ENCODE peak calls at places on chromosomes 6 and 20, in four cellular contexts. M is K562, I is HepG2, B is HCT116. O is an unnamed sample.

GRCh38 chr6:163428373-163428772 is 13.9 kb downstream of the QKI start:
- DNase-seq in I (no peak), M (no peak), B (no peak), O (no peak)

GRCh38 chr20:438581-439469 is 23.5 kb downstream of the TBC1D20 start:
- DNase-seq in M (no peak), B (no peak), I (no peak), O (no peak)

GRCh38 chr6:134080171-134080795 is 27.9 kb upstream of the SLC2A12 start:
- DNase-seq in I (no peak), B (no peak), M (no peak), O (no peak)

GRCh38 chr6:134674562-134674961 is 275.3 kb downstream of the ALDH8A1 start:
- DNase-seq in I (no peak), M (no peak), B (no peak), O (no peak)

GRCh38 chr6:142696123-142696522 is 248.9 kb downstream of the HIVEP2 start:
- DNase-seq in I (no peak), B (no peak), M (no peak), O (no peak)

GRCh38 chr20:34475979-34476736 is 40.1 kb upstream of the DYNLRB1 start:
- DNase-seq in I (peak; percentile 47), B (no peak), M (no peak), O (no peak)

GRCh38 chr6:100160913-100161312 is 166.9 kb upstream of the MCHR2 start:
- DNase-seq in I (no peak), B (no peak), M (no peak), O (no peak)

GRCh38 chr20:18666803-18667460 is 79.1 kb downstream of the DTD1 start:
- DNase-seq in I (no peak), B (no peak), M (no peak), O (no peak)

GRCh38 chr20:5674176-5674660 is 76.0 kb upstream of the SHLD1 start:
- DNase-seq in B (peak; percentile 12), I (peak; percentile 82), M (no peak), O (peak; percentile 10)

GRCh38 chr20:60352580-60352979 is 394.4 kb downstream of the CDH26 start:
- DNase-seq in B (no peak), I (no peak), M (no peak), O (no peak)

GRCh38 chr6:14452567-14453527 is 335.3 kb downstream of the CD83 start:
- DNase-seq in B (no peak), I (no peak), M (peak; percentile 40), O (no peak)

GRCh38 chr6:52155791-52156576 is 30.2 kb upstream of the IL17A start:
- DNase-seq in B (no peak), M (no peak), I (no peak), O (peak; percentile 51)

GRCh38 chr6:25050356-25050755 is 114.6 kb upstream of the RIPOR2 start:
- DNase-seq in M (no peak), I (no peak), B (no peak), O (no peak)

DNA sequence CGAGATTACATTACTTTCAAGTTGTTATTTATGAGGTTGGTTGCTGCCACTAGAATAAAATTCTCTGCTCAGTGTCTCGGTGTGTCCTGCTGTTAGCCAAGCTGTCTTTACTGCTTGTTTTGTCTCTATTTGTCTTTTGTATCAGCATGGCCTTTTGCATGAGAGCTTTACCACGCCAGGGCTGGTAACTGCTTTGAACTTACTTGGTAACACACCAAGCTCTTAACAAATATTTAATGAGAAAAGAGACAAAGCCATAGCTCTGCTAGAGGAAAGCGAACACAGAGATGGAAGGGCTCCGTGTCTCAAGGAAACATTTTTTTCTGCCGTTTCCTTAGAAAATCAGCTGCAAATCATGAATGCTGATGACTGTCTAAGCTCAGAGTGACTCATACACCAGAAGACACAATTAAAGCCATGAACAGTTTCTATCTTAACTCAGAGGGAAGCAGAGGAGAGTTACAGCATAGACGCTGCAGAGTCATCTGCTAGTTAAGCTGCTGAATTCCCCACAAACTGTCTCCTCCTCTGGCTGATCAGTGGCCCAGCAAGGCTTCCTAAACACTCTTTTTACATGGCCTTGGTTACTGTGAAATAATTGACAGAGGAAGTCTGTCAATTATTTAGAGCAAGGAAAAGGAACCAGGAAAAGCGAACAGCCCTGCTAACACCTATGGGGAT is 44.8 kb downstream of the AGPAT4 start:
- DNase-seq in M (no peak), I (no peak), B (no peak), O (no peak)
- TF ChIP-seq JUND in M (peak; percentile 97), I (no peak), B (no peak), O (no peak)

DNA sequence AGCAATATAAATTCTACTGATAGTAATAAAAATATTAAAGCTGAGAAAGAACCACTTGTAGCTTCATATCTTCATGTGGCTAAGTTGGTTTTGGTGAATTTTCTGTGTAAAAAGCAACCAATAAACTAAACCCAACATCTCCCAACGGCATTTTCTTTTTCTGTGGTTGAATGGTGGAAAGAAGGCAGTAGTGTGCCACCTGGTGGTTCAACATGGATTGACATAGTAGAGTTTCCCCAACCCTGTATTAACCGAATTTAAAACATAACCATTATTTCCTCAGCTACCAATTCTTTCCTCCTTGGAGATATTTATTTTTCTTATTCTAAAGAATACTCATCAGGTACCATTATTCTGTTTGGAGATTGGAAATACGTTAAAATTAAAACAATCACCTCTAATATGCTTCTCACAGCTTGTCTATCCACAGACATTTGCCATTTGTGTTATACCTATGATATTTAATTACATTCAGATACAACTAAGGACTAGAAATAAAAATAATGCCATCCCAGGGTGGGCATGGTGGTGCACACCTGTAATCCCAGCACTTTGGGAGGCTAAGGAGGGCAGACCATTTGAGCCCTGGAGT is 117.1 kb upstream of the EEF1E1 start:
- DNase-seq in M (peak; percentile 62), I (peak; percentile 53), B (peak; percentile 23), O (peak; percentile 23)
- TF ChIP-seq JUND in M (no peak), I (no peak), B (no peak), O (no peak)

GRCh38 chr20:46964299-46965123 is 69.9 kb downstream of the EYA2 start:
- DNase-seq in I (no peak), B (no peak), M (no peak), O (no peak)

GRCh38 chr20:46960536-46960935 is 65.9 kb downstream of the EYA2 start:
- DNase-seq in B (no peak), I (no peak), M (no peak), O (no peak)

GRCh38 chr20:46963758-46964181 is 69.1 kb downstream of the EYA2 start:
- DNase-seq in I (no peak), M (no peak), B (no peak), O (no peak)

GRCh38 chr20:46963196-46963529 is 68.5 kb downstream of the EYA2 start:
- DNase-seq in M (no peak), I (no peak), B (no peak), O (peak; percentile 63)

GRCh38 chr20:46962452-46963195 is 68.0 kb downstream of the EYA2 start:
- DNase-seq in I (no peak), M (no peak), B (no peak), O (no peak)
- TF ChIP-seq JUND in I (no peak), M (no peak), B (no peak), O (no peak)

DNA sequence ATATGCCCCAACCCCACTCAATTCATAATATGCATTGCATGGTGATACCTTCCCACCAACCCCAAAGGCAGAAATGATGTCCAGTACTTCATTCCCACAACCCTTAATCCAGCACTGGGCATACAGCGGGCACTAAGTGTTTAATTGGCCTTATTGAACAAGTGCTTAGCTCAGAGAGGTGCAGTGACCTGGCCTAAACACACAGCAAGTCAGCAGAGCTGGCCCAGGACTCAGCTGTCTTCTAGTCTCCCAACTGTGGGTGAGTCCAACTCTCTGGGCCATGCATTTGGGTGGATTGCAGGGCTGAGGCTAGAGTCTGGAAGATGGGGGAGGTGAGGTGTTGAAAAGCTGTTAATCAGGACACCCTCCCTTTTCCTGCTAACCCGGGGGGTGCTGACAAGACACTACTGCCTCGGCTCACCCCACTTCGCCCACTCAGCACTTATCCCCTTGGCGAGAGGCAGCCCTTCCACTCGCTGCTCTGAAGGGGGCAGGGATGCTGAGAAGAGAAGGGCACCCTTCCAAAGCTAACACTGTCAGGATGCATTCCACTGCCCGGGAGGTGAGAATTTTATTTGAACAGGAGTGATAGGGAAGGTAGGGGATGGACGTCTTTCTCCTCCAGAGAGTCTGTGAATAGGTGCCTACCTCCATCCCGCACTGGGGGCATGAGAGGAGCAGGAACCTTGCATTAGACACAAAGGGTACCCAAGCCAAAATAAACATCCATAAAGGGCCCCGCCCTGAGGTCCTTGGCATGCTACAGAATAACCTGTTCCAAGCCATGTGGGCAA is 14.2 kb downstream of the KCNK5 start:
- DNase-seq in I (no peak), M (no peak), B (no peak), O (peak; percentile 35)
- TF ChIP-seq JUND in I (no peak), M (no peak), B (no peak), O (no peak)

GRCh38 chr20:56537997-56538396 is 5.0 kb downstream of the FAM209B start:
- DNase-seq in I (no peak), B (no peak), M (no peak), O (no peak)
- TF ChIP-seq JUND in I (no peak), B (no peak), M (no peak), O (no peak)

O was measured in T47D.